ENCODE peak calls at places on chromosomes 1 and 21, in nine cellular contexts. M is HCT116, N is HepG2, K is A549, P is GM12878, T is K562, X is GM23338, I is SK-N-SH, D is Panc1. R is an unnamed sample.

GRCh38 chr1:113641396-113641795 is 117.9 kb downstream of the PHTF1 start:
- DNase-seq in M (no peak), N (no peak), K (no peak), P (no peak), T (no peak), X (no peak), I (no peak), D (no peak), R (no peak)

GRCh38 chr1:109025691-109026090 is 16.2 kb downstream of the WDR47 start:
- DNase-seq in M (no peak), N (no peak), K (no peak), P (no peak), T (no peak), X (no peak), I (no peak), D (no peak), R (no peak)

GRCh38 chr1:50774759-50775351 is 185.2 kb downstream of the FAF1 start:
- DNase-seq in M (peak), N (peak), K (peak), P (peak), T (peak), X (peak), I (peak), D (peak), R (peak)

GRCh38 chr1:221363074-221363473 is 378.8 kb downstream of the DUSP10 start:
- DNase-seq in M (no peak), N (no peak), K (no peak), P (no peak), T (no peak), X (no peak), I (no peak), D (no peak), R (no peak)

GRCh38 chr1:116330846-116331245 is 42.2 kb upstream of the ATP1A1 start:
- DNase-seq in M (no peak), N (no peak), K (no peak), P (no peak), T (no peak), X (no peak), I (no peak), D (no peak), R (no peak)

GRCh38 chr1:227945891-227946623 is 1.7 kb downstream of the WNT9A start:
- DNase-seq in M (peak), N (peak), K (peak), P (no peak), T (peak), X (peak), I (peak), D (no peak), R (peak)

GRCh38 chr1:6464514-6464836 is 1.5 kb downstream of the TNFRSF25 start:
- DNase-seq in M (no peak), N (peak), K (no peak), P (no peak), T (no peak), X (no peak), I (no peak), D (no peak), R (no peak)

GRCh38 chr21:43988016-43988415 is 24.1 kb upstream of the TRAPPC10 start:
- DNase-seq in M (no peak), N (no peak), K (no peak), P (no peak), T (no peak), X (no peak), I (peak), D (no peak), R (no peak)

GRCh38 chr21:45819478-45820170 is 161.9 kb upstream of the COL6A1 start:
- DNase-seq in M (no peak), N (no peak), K (no peak), P (no peak), T (no peak), X (no peak), I (peak), D (no peak), R (no peak)

GRCh38 chr1:98201640-98202039 is 280.8 kb upstream of the DPYD start:
- DNase-seq in M (no peak), N (no peak), K (no peak), P (no peak), T (no peak), X (no peak), I (no peak), D (no peak), R (no peak)

DNA sequence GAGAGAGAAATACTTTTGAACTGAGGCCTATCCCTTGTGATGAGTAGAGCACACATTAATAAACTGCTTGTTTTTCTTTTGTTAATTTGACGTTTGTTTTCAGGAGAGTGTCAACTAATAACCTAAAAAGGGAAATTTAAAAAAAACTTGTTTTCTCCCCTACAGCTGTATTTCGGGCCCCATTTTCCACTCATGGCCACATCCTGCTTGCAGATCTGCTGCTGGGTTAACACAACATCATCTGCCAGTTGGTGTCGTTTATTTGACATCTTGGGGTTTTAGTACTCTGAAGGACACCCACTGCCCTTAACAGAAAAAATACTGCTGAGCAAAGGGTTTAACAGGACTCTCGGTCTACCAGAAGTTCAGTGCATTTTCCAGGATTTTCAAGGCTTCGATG is 848 bp upstream of the PYHIN1 start:
- DNase-seq in M (no peak), N (no peak), K (no peak), P (no peak), T (no peak), X (no peak), I (no peak), D (no peak), R (no peak)
- TF ChIP-seq REST in M (no peak), N (no peak), K (no peak), P (no peak), T (no peak), X (no peak), I (no peak), D (no peak), R (no peak)

GRCh38 chr1:1215266-1215676 is 1.3 kb upstream of the TNFRSF4 start:
- DNase-seq in M (no peak), N (no peak), K (no peak), P (no peak), T (no peak), X (no peak), I (no peak), D (no peak), R (no peak)

GRCh38 chr1:1213153-1213918 is 617 bp downstream of the TNFRSF4 start:
- DNase-seq in M (no peak), N (no peak), K (no peak), P (no peak), T (no peak), X (no peak), I (peak), D (no peak), R (no peak)

GRCh38 chr1:1215881-1216605 is 2.1 kb upstream of the TNFRSF4 start:
- DNase-seq in M (no peak), N (no peak), K (no peak), P (no peak), T (no peak), X (no peak), I (no peak), D (no peak), R (no peak)

GRCh38 chr1:1212780-1213152 is 1.2 kb downstream of the TNFRSF4 start:
- DNase-seq in M (no peak), N (no peak), K (no peak), P (no peak), T (no peak), X (no peak), I (peak), D (no peak), R (no peak)

GRCh38 chr1:1213919-1214599 is at the start of gene TNFRSF4:
- DNase-seq in M (no peak), N (no peak), K (no peak), P (no peak), T (peak), X (no peak), I (no peak), D (no peak), R (no peak)
- TF ChIP-seq REST in M (no peak), N (no peak), K (no peak), P (no peak), T (no peak), X (no peak), I (no peak), D (no peak), R (no peak)

DNA sequence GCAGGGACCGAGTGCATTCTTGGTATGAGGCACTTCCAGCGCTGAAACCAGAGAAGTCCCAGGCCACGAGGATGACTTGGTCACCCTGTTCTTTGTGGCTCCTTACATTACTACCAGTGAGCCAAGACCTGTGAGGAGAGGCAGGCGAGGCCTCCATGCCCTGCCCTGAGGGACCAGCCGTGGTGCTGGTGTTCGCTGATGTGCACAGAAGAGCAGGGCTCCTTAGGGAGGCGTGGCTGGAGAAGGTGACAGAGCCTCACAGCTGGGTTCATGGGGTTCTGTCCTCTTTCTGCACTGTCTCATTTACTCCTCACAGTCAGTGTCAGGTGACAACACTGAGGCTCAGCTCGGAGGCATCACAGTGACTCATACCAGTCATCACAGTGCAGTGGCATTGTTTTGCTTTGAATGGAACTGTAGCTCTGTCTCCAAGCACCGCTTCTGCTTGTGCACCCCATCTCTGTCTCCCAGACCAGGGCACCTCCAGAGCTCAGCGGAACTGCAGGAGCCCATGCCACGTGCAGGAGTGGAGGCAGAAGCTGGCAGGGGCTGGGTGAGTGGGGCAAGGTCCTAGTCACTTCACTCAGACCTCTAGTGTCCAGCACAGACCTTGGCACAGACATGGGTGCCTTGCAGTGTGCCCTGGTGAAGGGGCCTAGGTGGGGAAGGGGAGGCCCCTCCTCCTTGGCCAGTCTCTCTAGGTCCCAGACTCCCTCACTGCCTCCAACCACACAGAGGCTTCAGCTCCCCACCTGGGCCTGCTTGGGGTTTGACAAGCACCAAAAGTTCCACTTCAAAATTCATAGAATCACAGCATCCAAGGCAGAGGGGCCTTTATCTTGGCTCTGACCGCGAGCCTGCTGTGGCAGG is 310.9 kb downstream of the MATN1 start:
- DNase-seq in M (no peak), N (no peak), K (no peak), P (no peak), T (no peak), X (no peak), I (no peak), D (no peak), R (no peak)
- TF ChIP-seq REST in M (no peak), N (no peak), K (no peak), P (no peak), T (no peak), X (no peak), I (no peak), D (no peak), R (no peak)

GRCh38 chr21:27796106-27796505 is 829.2 kb upstream of the ADAMTS5 start:
- DNase-seq in M (no peak), N (no peak), K (no peak), P (no peak), T (no peak), X (peak), I (peak), D (no peak), R (no peak)
- TF ChIP-seq REST in M (no peak), N (no peak), K (no peak), P (no peak), T (no peak), X (no peak), I (no peak), D (no peak), R (no peak)

GRCh38 chr1:22930235-22930912 is 42.3 kb downstream of the LACTBL1 start:
- DNase-seq in M (peak), N (peak), K (peak), P (no peak), T (peak), X (peak), I (peak), D (no peak), R (no peak)
- TF ChIP-seq REST in M (no peak), N (no peak), K (no peak), P (no peak), T (no peak), X (no peak), I (no peak), D (no peak), R (no peak)

GRCh38 chr1:214857716-214858115 is 224.8 kb upstream of the KCNK2 start:
- DNase-seq in M (no peak), N (no peak), K (no peak), P (no peak), T (no peak), X (no peak), I (no peak), D (no peak), R (no peak)
- TF ChIP-seq REST in M (no peak), N (no peak), K (no peak), P (no peak), T (no peak), X (no peak), I (no peak), D (no peak), R (no peak)

R was measured in HL-60.